ENCODE peak calls at places on chromosomes 13 and 19, in seven cellular contexts. B, O, G, A, J, T and W are unnamed samples.

GRCh38 chr13:97849305-97849704 is 104.2 kb upstream of the IPO5 start:
- DNase-seq in O (peak; percentile 73), T (no peak), J (no peak), A (no peak), G (no peak), B (no peak), W (no peak)

GRCh38 chr19:46634045-46634655 is 1.9 kb downstream of the GNG8 start:
- DNase-seq in O (peak; percentile 96), T (peak; percentile 73), G (peak; percentile 97), A (peak; percentile 87), J (no peak), B (peak; percentile 75), W (peak; percentile 57)

GRCh38 chr19:54341295-54341694 is 2.3 kb upstream of the LILRA4 start:
- DNase-seq in A (no peak), J (no peak), O (peak; percentile 38), T (no peak), B (no peak), G (no peak), W (no peak)

GRCh38 chr13:47665041-47665440 is 336.0 kb downstream of the SUCLA2 start:
- DNase-seq in O (peak; percentile 13), J (no peak), T (no peak), B (no peak), A (no peak), G (no peak), W (no peak)

GRCh38 chr13:97946951-97947588 is 6.4 kb upstream of the IPO5 start:
- DNase-seq in G (no peak), O (no peak), T (no peak), J (no peak), A (no peak), B (no peak), W (no peak)

GRCh38 chr13:100721885-100722512 is 47.4 kb upstream of the TMTC4 start:
- DNase-seq in G (peak; percentile 44), T (no peak), O (peak; percentile 80), B (peak; percentile 48), J (no peak), A (peak; percentile 35), W (no peak)

GRCh38 chr13:79402074-79402635 is 3.9 kb downstream of the RBM26 start:
- DNase-seq in J (no peak), T (no peak), G (no peak), A (no peak), O (no peak), B (no peak), W (no peak)

GRCh38 chr19:55118401-55118991 is 1.1 kb upstream of the PPP1R12C start:
- DNase-seq in J (no peak), B (peak; percentile 41), O (peak; percentile 97), A (no peak), G (peak; percentile 78), T (peak; percentile 82), W (no peak)

GRCh38 chr19:19444694-19445155 is 39.2 kb downstream of the GATAD2A start:
- DNase-seq in B (no peak), A (no peak), G (no peak), O (no peak), T (no peak), J (no peak), W (no peak)

GRCh38 chr19:2087621-2088100 is 8.5 kb downstream of the MOB3A start:
- DNase-seq in G (no peak), A (no peak), B (no peak), O (no peak), T (no peak), J (no peak), W (no peak)
- H3K4me1 ChIP-seq in G (peaks cover 5% of the 10 kb centered on the region), A (peaks cover 67% of the 10 kb centered on the region), B (peaks cover 68% of the 10 kb centered on the region), O (peaks cover 5% of the 10 kb centered on the region), T (peaks cover 13% of the 10 kb centered on the region), J (peaks cover 100% of the 10 kb centered on the region), W (peaks cover 49% of the 10 kb centered on the region)

GRCh38 chr19:38702278-38702677 is 42.0 kb downstream of the CAPN12 start:
- DNase-seq in J (no peak), A (no peak), G (no peak), B (no peak), O (no peak), T (no peak), W (no peak)
- H3K36me3 ChIP-seq in J (peaks cover 90% of the 10 kb centered on the region), A (no peaks in the 10 kb centered on the region), G (peaks cover 27% of the 10 kb centered on the region), B (peaks cover 29% of the 10 kb centered on the region), O (peaks cover 18% of the 10 kb centered on the region), T (peaks cover 3% of the 10 kb centered on the region), W (peaks cover 61% of the 10 kb centered on the region)

GRCh38 chr19:29941828-29942403 is at the start of gene URI1:
- DNase-seq in T (peak; percentile 92), G (peak; percentile 96), B (peak; percentile 82), O (peak; percentile 90), J (peak; percentile 39), A (peak; percentile 91), W (peak; percentile 65)
- TF ChIP-seq CTCF in T (no peak), G (no peak), B (no peak), O (no peak), J (no peak), A (no peak), W (no peak)

DNA sequence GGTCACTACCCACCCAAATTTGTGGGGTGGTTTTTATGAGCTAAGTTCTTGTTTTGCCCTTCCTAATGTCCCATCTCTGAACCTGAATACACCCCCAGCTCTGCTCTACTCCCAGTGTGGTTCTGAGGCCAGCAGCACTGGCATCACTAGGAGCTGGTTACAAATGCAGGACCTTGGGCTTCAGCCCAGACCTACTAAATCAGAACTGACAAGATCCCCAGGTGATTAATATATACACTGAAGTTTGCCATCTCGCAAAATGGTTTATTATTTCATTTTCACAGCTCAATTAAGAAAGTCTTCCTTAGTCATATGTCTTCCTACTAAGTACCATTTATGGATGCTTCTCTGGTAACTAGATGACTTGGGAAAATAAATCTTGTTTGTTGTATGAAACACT is 67.8 kb downstream of the FOXO1 start:
- DNase-seq in G (no peak), A (no peak), O (no peak), T (no peak), B (no peak), J (no peak), W (no peak)
- H3K4me1 ChIP-seq in G (no peaks in the 10 kb centered on the region), A (peaks cover 94% of the 10 kb centered on the region), O (peaks cover 84% of the 10 kb centered on the region), T (peaks cover 16% of the 10 kb centered on the region), B (peaks cover 36% of the 10 kb centered on the region), J (peaks cover 62% of the 10 kb centered on the region), W (peaks cover 36% of the 10 kb centered on the region)

GRCh38 chr19:45385392-45386221 is 15.2 kb upstream of the ERCC2 start:
- DNase-seq in T (no peak), G (no peak), A (no peak), J (no peak), O (peak; percentile 80), B (no peak), W (no peak)
- H3K36me3 ChIP-seq in T (no peaks in the 10 kb centered on the region), G (no peaks in the 10 kb centered on the region), A (no peaks in the 10 kb centered on the region), J (peaks cover 74% of the 10 kb centered on the region), O (no peaks in the 10 kb centered on the region), B (no peaks in the 10 kb centered on the region), W (peaks cover 5% of the 10 kb centered on the region)